ENCODE peak calls at places on chromosomes 11 and 22, in four cellular contexts. One of them, this sample, is unnamed.

GRCh38 chr11:55773138-55773537 is at the start of gene OR5D13:
- DNase-seq in NCI-H226: no peak
- DNase-seq in myocyte: no peak
- DNase-seq in tibial nerve: no peak
- DNase-seq in this sample: no peak

GRCh38 chr22:36144886-36145541 is 15.5 kb downstream of the APOL3 start:
- DNase-seq in NCI-H226: peak; percentile 14
- DNase-seq in myocyte: peak; percentile 82
- DNase-seq in tibial nerve: peak; percentile 55
- DNase-seq in this sample: peak; percentile 42

GRCh38 chr11:43975631-43976030 is 33.2 kb downstream of the C11orf96 start:
- DNase-seq in NCI-H226: no peak
- DNase-seq in myocyte: no peak
- DNase-seq in tibial nerve: no peak
- DNase-seq in this sample: peak; percentile 20

GRCh38 chr11:17257200-17257599 is 19.3 kb upstream of the NUCB2 start:
- DNase-seq in NCI-H226: peak; percentile 87
- DNase-seq in myocyte: no peak
- DNase-seq in tibial nerve: no peak
- DNase-seq in this sample: peak; percentile 52

GRCh38 chr11:88683024-88683423 is 345.5 kb upstream of the CTSC start:
- DNase-seq in NCI-H226: no peak
- DNase-seq in myocyte: no peak
- DNase-seq in tibial nerve: no peak
- DNase-seq in this sample: no peak

GRCh38 chr11:65651339-65651588 is 11.5 kb downstream of the RELA start:
- DNase-seq in NCI-H226: no peak
- DNase-seq in myocyte: no peak
- DNase-seq in tibial nerve: no peak
- DNase-seq in this sample: no peak

GRCh38 chr11:115895594-115895993 is 391.4 kb upstream of the CADM1 start:
- DNase-seq in NCI-H226: no peak
- DNase-seq in myocyte: no peak
- DNase-seq in tibial nerve: no peak
- DNase-seq in this sample: no peak

GRCh38 chr11:6497069-6497839 is at the start of gene DNHD1:
- DNase-seq in NCI-H226: no peak
- DNase-seq in myocyte: no peak
- DNase-seq in tibial nerve: no peak
- DNase-seq in this sample: no peak

GRCh38 chr11:126702165-126702738 is 298.3 kb downstream of the KIRREL3 start:
- DNase-seq in NCI-H226: no peak
- DNase-seq in myocyte: no peak
- DNase-seq in tibial nerve: no peak
- DNase-seq in this sample: no peak

GRCh38 chr22:37492428-37493344 is 6.5 kb upstream of the MFNG start:
- DNase-seq in NCI-H226: peak; percentile 9
- DNase-seq in myocyte: peak; percentile 52
- DNase-seq in tibial nerve: peak; percentile 27
- DNase-seq in this sample: no peak

GRCh38 chr11:115677190-115677589 is 173.0 kb upstream of the CADM1 start:
- DNase-seq in NCI-H226: no peak
- DNase-seq in myocyte: no peak
- DNase-seq in tibial nerve: no peak
- DNase-seq in this sample: peak; percentile 39